ENCODE peak calls at places on chromosome 15, in ten cellular contexts. K, N, Q, X, R, Z, B, E, A and D are unnamed samples.

GRCh38 chr15:67685008-67685599 is 140.2 kb upstream of the SKOR1 start:
- DNase-seq in Q (no peak), X (no peak), Z (no peak), K (no peak), N (peak; percentile 73), A (no peak), E (no peak), R (peak; percentile 42), B (no peak), D (no peak)

GRCh38 chr15:88688394-88688933 is 49.6 kb downstream of the ISG20 start:
- DNase-seq in Q (no peak), E (no peak), Z (no peak), N (no peak), B (no peak), A (no peak), X (no peak), R (no peak), K (no peak), D (no peak)

GRCh38 chr15:35208353-35208752 is 123.3 kb upstream of the NANOGP8 start:
- DNase-seq in K (no peak), N (peak; percentile 20), R (no peak), E (no peak), B (no peak), A (no peak), Q (no peak), X (no peak), Z (no peak), D (no peak)

GRCh38 chr15:85367741-85368140 is 12.7 kb upstream of the AKAP13 start:
- DNase-seq in Q (no peak), E (no peak), B (no peak), R (no peak), X (no peak), Z (no peak), K (no peak), N (no peak), A (no peak), D (no peak)

GRCh38 chr15:51841401-51842040 is 12.1 kb downstream of the TMOD3 start:
- DNase-seq in A (no peak), K (no peak), R (no peak), E (no peak), Z (no peak), X (no peak), Q (no peak), N (no peak), B (no peak), D (no peak)

GRCh38 chr15:40776537-40777141 is 6.9 kb downstream of the C15orf62 start:
- DNase-seq in R (no peak), X (no peak), B (peak; percentile 89), A (no peak), K (peak; percentile 67), N (no peak), Q (peak; percentile 48), Z (no peak), E (no peak), D (no peak)

GRCh38 chr15:43702701-43703433 is 9.2 kb downstream of the CKMT1A start:
- DNase-seq in A (no peak), K (no peak), B (no peak), Q (no peak), N (no peak), Z (no peak), E (no peak), X (no peak), R (no peak), D (no peak)

GRCh38 chr15:38477637-38478036 is 23.7 kb downstream of the FAM98B start:
- DNase-seq in Q (no peak), Z (no peak), A (no peak), X (no peak), E (no peak), B (no peak), N (no peak), R (no peak), K (no peak), D (no peak)

GRCh38 chr15:86711476-86711875 is 631.8 kb downstream of the AGBL1 start:
- DNase-seq in E (no peak), R (no peak), B (no peak), Q (no peak), K (no peak), Z (no peak), X (no peak), A (no peak), N (no peak), D (no peak)

GRCh38 chr15:39404767-39405173 is 176.1 kb upstream of the THBS1 start:
- DNase-seq in N (no peak), E (peak; percentile 39), K (no peak), Q (no peak), A (no peak), R (no peak), Z (peak; percentile 85), B (no peak), X (no peak), D (peak; percentile 100)

GRCh38 chr15:43911235-43911661 is 84.4 kb downstream of the WDR76 start:
- DNase-seq in N (no peak), Q (no peak), B (no peak), X (no peak), R (no peak), Z (peak; percentile 46), K (no peak), E (peak; percentile 46), A (no peak), D (peak; percentile 72)

GRCh38 chr15:101062471-101063171 is 143.5 kb downstream of the LRRK1 start:
- DNase-seq in Z (no peak), B (no peak), X (no peak), K (no peak), R (no peak), Q (no peak), N (peak; percentile 54), A (no peak), E (peak; percentile 7), D (no peak)

GRCh38 chr15:58179741-58180381 is 41.7 kb downstream of the AQP9 start:
- DNase-seq in R (no peak), X (no peak), E (no peak), B (no peak), N (no peak), Q (no peak), K (no peak), A (no peak), Z (no peak), D (peak; percentile 87)

GRCh38 chr15:58182460-58183163 is 44.4 kb downstream of the AQP9 start:
- DNase-seq in B (peak; percentile 31), K (no peak), Z (peak; percentile 20), E (peak; percentile 40), N (peak; percentile 83), X (no peak), A (peak; percentile 20), Q (peak; percentile 16), R (peak; percentile 70), D (no peak)

GRCh38 chr15:58190419-58190818 is 52.2 kb downstream of the AQP9 start:
- DNase-seq in K (no peak), Z (no peak), X (no peak), Q (no peak), R (no peak), N (no peak), A (no peak), B (no peak), E (no peak), D (peak; percentile 44)

GRCh38 chr15:58189148-58189811 is 51.1 kb downstream of the AQP9 start:
- DNase-seq in X (no peak), A (no peak), E (no peak), K (no peak), N (no peak), Q (no peak), B (no peak), R (no peak), Z (no peak), D (no peak)

GRCh38 chr15:58185439-58185838 is 47.3 kb downstream of the AQP9 start:
- DNase-seq in Z (no peak), Q (no peak), B (no peak), R (no peak), E (no peak), X (no peak), N (no peak), A (no peak), K (no peak), D (no peak)
- TF ChIP-seq CTCF in Z (no peak), Q (no peak), B (no peak), R (peak; percentile 22), E (no peak), X (no peak), N (peak; percentile 50), A (no peak), K (no peak), D (peak; percentile 62)

GRCh38 chr15:70133781-70134180 is 36.1 kb upstream of the TLE3 start:
- DNase-seq in X (no peak), N (no peak), Z (no peak), Q (no peak), A (no peak), K (no peak), E (no peak), B (no peak), R (no peak), D (no peak)
- H3K27ac ChIP-seq in X (no peak overlapping the region), N (no peak overlapping the region), Z (no peak overlapping the region), Q (no peak overlapping the region), A (no peak overlapping the region), K (no peak overlapping the region), E (no peak overlapping the region), B (no peak overlapping the region), R (no peak overlapping the region), D (no peak overlapping the region)

GRCh38 chr15:48334260-48334659 is 3.0 kb downstream of the DUT start:
- DNase-seq in R (no peak), N (peak; percentile 33), B (no peak), K (no peak), Q (no peak), X (no peak), A (no peak), E (no peak), Z (no peak), D (no peak)
- TF ChIP-seq CTCF in R (no peak), N (peak; percentile 55), B (no peak), K (no peak), Q (no peak), X (no peak), A (no peak), E (no peak), Z (no peak), D (peak; percentile 24)

DNA sequence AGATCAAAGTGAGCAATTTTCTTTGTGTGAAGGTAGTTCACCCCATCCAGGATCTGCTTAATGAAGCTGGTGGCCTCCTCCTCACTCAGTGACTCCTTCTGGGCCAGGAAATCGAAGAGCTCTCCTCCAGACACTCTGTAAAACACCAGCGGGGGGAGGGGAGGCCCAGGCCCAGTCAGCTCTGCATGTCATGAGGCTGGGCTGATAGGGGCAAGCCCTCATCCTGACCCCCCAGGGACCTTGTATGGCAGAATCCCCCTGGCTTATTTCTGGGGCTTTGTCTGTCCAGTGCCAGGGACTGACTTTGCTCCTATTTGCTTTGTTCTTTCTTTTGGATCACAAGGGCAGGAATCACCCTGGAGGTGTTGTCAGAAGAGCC is 74.9 kb downstream of the DAPK2 start:
- DNase-seq in R (no peak), X (peak; percentile 38), N (no peak), B (no peak), E (no peak), A (no peak), Q (no peak), K (no peak), Z (no peak), D (no peak)
- H3K27ac ChIP-seq in R (no peak overlapping the region), X (no peak overlapping the region), N (no peak overlapping the region), B (peak overlapping the region; percentile 78), E (peak overlapping the region; percentile 80), A (no peak overlapping the region), Q (no peak overlapping the region), K (peak overlapping the region; percentile 42), Z (peak overlapping the region; percentile 31), D (no peak overlapping the region)

GRCh38 chr15:66594344-66594743 is 28.5 kb upstream of the LCTL start:
- DNase-seq in R (no peak), Z (no peak), A (no peak), N (peak; percentile 34), E (no peak), Q (no peak), X (no peak), K (no peak), B (no peak), D (no peak)
- TF ChIP-seq CTCF in R (no peak), Z (no peak), A (no peak), N (peak; percentile 73), E (no peak), Q (no peak), X (no peak), K (no peak), B (no peak), D (peak; percentile 36)